ENCODE peak calls at places on chromosomes 11 and 22, in five cellular contexts. S, M, I, K and P are unnamed samples.

GRCh38 chr22:25845985-25846745 is 104.2 kb downstream of the MYO18B start:
- DNase-seq in S (no peak), M (no peak), I (no peak), K (no peak), P (no peak)

GRCh38 chr11:842370-843002 is at the start of the genes POLR2L and TSPAN4:
- DNase-seq in S (peak; percentile 93), M (peak; percentile 95), I (peak; percentile 90), K (peak; percentile 95), P (peak; percentile 91)

GRCh38 chr11:95134491-95134890 is 44.8 kb downstream of the ENDOD1 start:
- DNase-seq in S (no peak), M (peak; percentile 75), I (no peak), K (no peak), P (no peak)

GRCh38 chr11:57307666-57308270 is 17.0 kb downstream of the TNKS1BP1 start:
- DNase-seq in S (no peak), M (no peak), I (no peak), K (no peak), P (no peak)

GRCh38 chr11:68150029-68150428 is 28.8 kb upstream of the CHKA start:
- DNase-seq in S (no peak), M (no peak), I (peak; percentile 87), K (no peak), P (no peak)

GRCh38 chr22:22235564-22235963 is 9.0 kb upstream of the VPREB1 start:
- DNase-seq in S (no peak), M (no peak), I (no peak), K (no peak), P (peak; percentile 51)

GRCh38 chr22:46568102-46568809 is 30.8 kb upstream of the CELSR1 start:
- DNase-seq in S (peak; percentile 11), M (no peak), I (peak; percentile 29), K (peak; percentile 44), P (no peak)

GRCh38 chr22:44092636-44093220 is 68.6 kb downstream of the PARVB start:
- DNase-seq in S (no peak), M (no peak), I (no peak), K (no peak), P (no peak)

GRCh38 chr22:17587631-17588030 is 24.3 kb downstream of the SLC25A18 start:
- DNase-seq in S (no peak), M (no peak), I (no peak), K (no peak), P (no peak)

GRCh38 chr11:118535261-118535660 is 4.3 kb downstream of the TMEM25 start:
- DNase-seq in S (no peak), M (no peak), I (no peak), K (no peak), P (no peak)

GRCh38 chr22:20296598-20296997 is 23.3 kb downstream of the DGCR6L start:
- DNase-seq in S (no peak), M (no peak), I (no peak), K (no peak), P (no peak)

GRCh38 chr11:45941285-45941684 is 18.8 kb downstream of the LARGE2 start:
- DNase-seq in S (no peak), M (no peak), I (no peak), K (no peak), P (no peak)

GRCh38 chr11:3989251-3989650 is 105.3 kb upstream of the RRM1 start:
- DNase-seq in S (no peak), M (no peak), I (no peak), K (no peak), P (no peak)

GRCh38 chr22:20101638-20102037 is 14.3 kb upstream of the RANBP1 start:
- DNase-seq in S (no peak), M (no peak), I (no peak), K (no peak), P (peak; percentile 13)

GRCh38 chr22:43884600-43885318 is 7.1 kb downstream of the PNPLA5 start:
- DNase-seq in S (peak; percentile 59), M (peak; percentile 76), I (peak; percentile 46), K (no peak), P (peak; percentile 90)

GRCh38 chr11:18332891-18333290 is 10.5 kb downstream of the GTF2H1 start:
- DNase-seq in S (no peak), M (no peak), I (no peak), K (no peak), P (no peak)

GRCh38 chr11:808427-809286 is 1.1 kb upstream of the RPLP2 start:
- DNase-seq in S (no peak), M (no peak), I (peak; percentile 75), K (peak; percentile 93), P (peak; percentile 90)

GRCh38 chr11:95248666-95249467 is 17.9 kb upstream of the SESN3 start:
- DNase-seq in S (no peak), M (no peak), I (no peak), K (no peak), P (no peak)

GRCh38 chr11:117706322-117706814 is 90.6 kb downstream of the DSCAML1 start:
- DNase-seq in S (no peak), M (no peak), I (no peak), K (no peak), P (no peak)

GRCh38 chr22:37739000-37739399 is 42.2 kb downstream of the TRIOBP start:
- DNase-seq in S (peak; percentile 89), M (no peak), I (no peak), K (no peak), P (peak; percentile 95)

GRCh38 chr22:27669798-27670599 is 131.6 kb downstream of the MN1 start:
- DNase-seq in S (no peak), M (no peak), I (peak; percentile 68), K (no peak), P (no peak)

GRCh38 chr11:76161261-76161961 is 44.9 kb downstream of the WNT11 start:
- DNase-seq in S (peak; percentile 48), M (peak; percentile 19), I (no peak), K (no peak), P (peak; percentile 55)

GRCh38 chr11:22471405-22471804 is 133.2 kb downstream of the SLC17A6 start:
- DNase-seq in S (no peak), M (no peak), I (no peak), K (no peak), P (no peak)

GRCh38 chr11:10892250-10892649 is 34.4 kb upstream of the ZBED5 start:
- DNase-seq in S (no peak), M (no peak), I (no peak), K (no peak), P (no peak)

GRCh38 chr11:7905961-7906429 is 25.1 kb downstream of the OR10A6 start:
- DNase-seq in S (no peak), M (no peak), I (peak; percentile 78), K (no peak), P (no peak)

GRCh38 chr11:110984147-110984546 is 261.4 kb upstream of the POU2AF2 start:
- DNase-seq in S (no peak), M (peak; percentile 73), I (no peak), K (no peak), P (no peak)

GRCh38 chr11:17538731-17539130 is 5.5 kb downstream of the USH1C start:
- DNase-seq in S (no peak), M (no peak), I (peak; percentile 50), K (no peak), P (no peak)

GRCh38 chr11:8317164-8317563 is 53.5 kb upstream of the LMO1 start:
- DNase-seq in S (no peak), M (no peak), I (no peak), K (no peak), P (no peak)

GRCh38 chr11:68441466-68442230 is 18.9 kb upstream of the PPP6R3 start:
- DNase-seq in S (no peak), M (peak; percentile 78), I (no peak), K (no peak), P (no peak)

GRCh38 chr11:23079382-23079813 is 219.1 kb upstream of the CCDC179 start:
- DNase-seq in S (no peak), M (peak; percentile 60), I (no peak), K (no peak), P (no peak)

GRCh38 chr11:1515082-1516060 is 28.8 kb upstream of the MOB2 start:
- DNase-seq in S (peak; percentile 78), M (peak; percentile 90), I (peak; percentile 55), K (peak; percentile 84), P (peak; percentile 80)

GRCh38 chr22:47154621-47155081 is 392.2 kb downstream of the TBC1D22A start:
- DNase-seq in S (peak; percentile 65), M (peak; percentile 59), I (no peak), K (no peak), P (peak; percentile 88)

GRCh38 chr11:134454146-134454690 is 42.2 kb upstream of the B3GAT1 start:
- DNase-seq in S (no peak), M (no peak), I (no peak), K (no peak), P (no peak)

GRCh38 chr11:134450186-134450585 is 38.1 kb upstream of the B3GAT1 start:
- DNase-seq in S (no peak), M (no peak), I (peak; percentile 35), K (no peak), P (no peak)

GRCh38 chr11:134452026-134452848 is 40.2 kb upstream of the B3GAT1 start:
- DNase-seq in S (no peak), M (no peak), I (peak; percentile 28), K (no peak), P (no peak)

GRCh38 chr11:134453441-134453840 is 41.4 kb upstream of the B3GAT1 start:
- DNase-seq in S (no peak), M (no peak), I (peak; percentile 25), K (no peak), P (no peak)

GRCh38 chr11:134452849-134453177 is 40.8 kb upstream of the B3GAT1 start:
- DNase-seq in S (no peak), M (no peak), I (no peak), K (no peak), P (no peak)
- H3K9me3 ChIP-seq in S (peaks cover 16% of the 10 kb centered on the region), M (peaks cover 14% of the 10 kb centered on the region), I (peaks cover 21% of the 10 kb centered on the region), K (peaks cover 13% of the 10 kb centered on the region), P (peaks cover 2% of the 10 kb centered on the region)

GRCh38 chr11:43222215-43222614 is 89.6 kb upstream of the API5 start:
- DNase-seq in S (no peak), M (no peak), I (no peak), K (no peak), P (no peak)
- H3K4me1 ChIP-seq in S (no peaks in the 10 kb centered on the region), M (no peaks in the 10 kb centered on the region), I (no peaks in the 10 kb centered on the region), K (no peaks in the 10 kb centered on the region), P (no peaks in the 10 kb centered on the region)

DNA sequence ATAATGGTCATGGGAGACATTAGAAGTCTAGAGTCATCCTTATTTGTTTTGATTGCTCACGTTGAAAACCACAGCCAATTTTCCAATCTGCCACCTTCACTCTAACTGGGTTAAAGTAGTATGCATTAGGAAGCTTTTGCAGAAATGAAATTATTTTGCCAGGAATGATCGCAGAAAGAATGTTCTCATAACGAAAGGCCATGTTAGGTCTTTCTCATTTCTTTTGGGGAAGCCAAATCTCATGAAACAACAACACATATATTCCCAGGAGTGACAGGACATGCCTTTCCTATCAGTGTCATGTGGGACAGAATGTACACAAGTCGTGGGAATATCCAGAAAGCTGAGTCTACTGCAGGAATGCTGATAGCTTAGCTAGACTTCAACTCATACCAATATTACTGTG is 386.3 kb downstream of the AASDHPPT start:
- DNase-seq in S (no peak), M (no peak), I (peak; percentile 76), K (no peak), P (no peak)
- H3K9me3 ChIP-seq in S (no peaks in the 10 kb centered on the region), M (no peaks in the 10 kb centered on the region), I (peaks cover 8% of the 10 kb centered on the region), K (no peaks in the 10 kb centered on the region), P (no peaks in the 10 kb centered on the region)

GRCh38 chr11:65113839-65114238 is 2.2 kb downstream of the TM7SF2 start:
- DNase-seq in S (no peak), M (no peak), I (no peak), K (no peak), P (no peak)
- H3K4me1 ChIP-seq in S (peaks cover 77% of the 10 kb centered on the region), M (peaks cover 36% of the 10 kb centered on the region), I (peaks cover 26% of the 10 kb centered on the region), K (peaks cover 76% of the 10 kb centered on the region), P (no peaks in the 10 kb centered on the region)

GRCh38 chr11:112004389-112004788 is 20.8 kb upstream of the DLAT start:
- DNase-seq in S (no peak), M (no peak), I (peak; percentile 59), K (no peak), P (no peak)
- H3K9me3 ChIP-seq in S (no peaks in the 10 kb centered on the region), M (no peaks in the 10 kb centered on the region), I (no peaks in the 10 kb centered on the region), K (no peaks in the 10 kb centered on the region), P (no peaks in the 10 kb centered on the region)